ENCODE peak calls at places on chromosome 17, in nine cellular contexts. B, N, C, G, U, Y, W, X and F are unnamed samples.

GRCh38 chr17:55348749-55349354 is 72.8 kb downstream of the MMD start:
- DNase-seq in B (peak), N (peak), C (peak), G (no peak), U (peak), Y (peak), W (peak), X (peak), F (peak)

GRCh38 chr17:66951605-66951953 is 12.9 kb upstream of the CACNG4 start:
- DNase-seq in B (no peak), N (no peak), C (no peak), G (no peak), U (no peak), Y (no peak), W (no peak), X (no peak), F (no peak)

GRCh38 chr17:79019631-79020584 is 4.1 kb upstream of the C1QTNF1 start:
- DNase-seq in B (no peak), N (peak), C (peak), G (no peak), U (peak), Y (peak), W (no peak), X (peak), F (no peak)

GRCh38 chr17:10195090-10195489 is 3.3 kb downstream of the GAS7 start:
- DNase-seq in B (no peak), N (no peak), C (no peak), G (no peak), U (no peak), Y (no peak), W (no peak), X (no peak), F (no peak)

GRCh38 chr17:57086069-57086930 is 1.3 kb downstream of the AKAP1 start:
- DNase-seq in B (peak), N (peak), C (peak), G (no peak), U (no peak), Y (peak), W (peak), X (peak), F (peak)

GRCh38 chr17:2337811-2338657 is 733 bp downstream of the SGSM2 start:
- DNase-seq in B (peak), N (peak), C (peak), G (no peak), U (peak), Y (peak), W (peak), X (peak), F (peak)

GRCh38 chr17:36608794-36609497 is 7.6 kb downstream of the MRM1 start:
- DNase-seq in B (peak), N (no peak), C (peak), G (no peak), U (peak), Y (no peak), W (no peak), X (peak), F (no peak)

GRCh38 chr17:15909481-15909991 is 35.4 kb upstream of the ADORA2B start:
- DNase-seq in B (no peak), N (peak), C (no peak), G (no peak), U (peak), Y (no peak), W (no peak), X (no peak), F (no peak)